ENCODE peak calls at places on chromosomes 2 and 18, in four cellular contexts. A is CD4-positive, alpha-beta T cell; N is HCT116; E is cardiac septum. P is an unnamed sample.

GRCh38 chr18:30527226-30527625 is 515.3 kb downstream of the DSC3 start:
- DNase-seq in E (no peak), N (no peak), A (no peak), P (no peak)

GRCh38 chr2:219294356-219295351 is 14.5 kb downstream of the PTPRN start:
- DNase-seq in N (peak), A (peak), E (peak), P (peak)

GRCh38 chr2:158754303-158754611 is 40.9 kb upstream of the DAPL1 start:
- DNase-seq in N (no peak), A (no peak), E (no peak), P (no peak)

GRCh38 chr18:48966523-48966922 is 15.8 kb upstream of the SMAD7 start:
- DNase-seq in E (no peak), A (no peak), N (no peak), P (no peak)

GRCh38 chr2:60391250-60392013 is 162.0 kb downstream of the BCL11A start:
- DNase-seq in N (no peak), A (no peak), E (peak), P (no peak)

GRCh38 chr18:42155024-42155423 is 200.0 kb downstream of the PIK3C3 start:
- DNase-seq in E (no peak), N (no peak), A (no peak), P (no peak)

GRCh38 chr18:53971331-53971730 is 253.1 kb downstream of the MBD2 start:
- DNase-seq in A (no peak), N (no peak), E (no peak), P (peak)

GRCh38 chr2:20994130-20994529 is 49.7 kb downstream of the APOB start:
- DNase-seq in E (no peak), A (no peak), N (no peak), P (no peak)

GRCh38 chr18:40357536-40357935 is 1597.5 kb upstream of the PIK3C3 start:
- DNase-seq in A (no peak), N (no peak), E (no peak), P (peak)

GRCh38 chr2:152166633-152167032 is 8.9 kb downstream of the STAM2 start:
- DNase-seq in E (no peak), A (no peak), N (no peak), P (peak)

GRCh38 chr2:88254437-88255081 is 84.4 kb downstream of the THNSL2 start:
- DNase-seq in E (no peak), N (no peak), A (no peak), P (no peak)

GRCh38 chr18:54712315-54712714 is 116.0 kb upstream of the RAB27B start:
- DNase-seq in A (no peak), N (no peak), E (no peak), P (peak)

GRCh38 chr2:85800576-85800975 is 46.8 kb downstream of the ATOH8 start:
- DNase-seq in A (no peak), N (no peak), E (peak), P (no peak)

GRCh38 chr2:169345507-169346120 is 16.7 kb downstream of the LRP2 start:
- DNase-seq in E (no peak), N (no peak), A (no peak), P (no peak)

GRCh38 chr2:10392951-10393647 is 55.0 kb downstream of the ODC1 start:
- DNase-seq in E (no peak), N (no peak), A (no peak), P (no peak)

GRCh38 chr2:109351164-109351756 is 222.3 kb downstream of the SH3RF3 start:
- DNase-seq in N (no peak), A (no peak), E (no peak), P (peak)

GRCh38 chr2:122469147-122469546 is 713.7 kb downstream of the TSN start:
- DNase-seq in N (no peak), A (no peak), E (no peak), P (no peak)

GRCh38 chr2:120658285-120659158 is 77.1 kb upstream of the GLI2 start:
- DNase-seq in N (no peak), A (no peak), E (peak), P (no peak)

P was measured in astrocyte of the spinal cord.